ENCODE peak calls at places on chromosomes 1 and 21, in five cellular contexts. One of them, this sample, is unnamed.

GRCh38 chr1:25703671-25704637 is 87.4 kb downstream of the MAN1C1 start:
- DNase-seq in suprapubic skin: peak; percentile 55
- DNase-seq in adrenal gland: no peak
- DNase-seq in K562: no peak
- DNase-seq in IMR-90: no peak
- DNase-seq in this sample: no peak

GRCh38 chr1:236204043-236204442 is 61.7 kb downstream of the GPR137B start:
- DNase-seq in K562: no peak
- DNase-seq in suprapubic skin: no peak
- DNase-seq in adrenal gland: no peak
- DNase-seq in IMR-90: peak; percentile 65
- DNase-seq in this sample: no peak

GRCh38 chr1:53062731-53063591 is 948 bp downstream of the PODN start:
- DNase-seq in adrenal gland: no peak
- DNase-seq in K562: no peak
- DNase-seq in IMR-90: no peak
- DNase-seq in suprapubic skin: no peak
- DNase-seq in this sample: no peak

GRCh38 chr21:38467369-38467768 is 30.9 kb downstream of the ERG start:
- DNase-seq in suprapubic skin: no peak
- DNase-seq in K562: no peak
- DNase-seq in adrenal gland: no peak
- DNase-seq in IMR-90: no peak
- DNase-seq in this sample: no peak

GRCh38 chr1:209657140-209657879 is 5.1 kb upstream of the LAMB3 start:
- DNase-seq in suprapubic skin: no peak
- DNase-seq in IMR-90: no peak
- DNase-seq in K562: no peak
- DNase-seq in adrenal gland: no peak
- DNase-seq in this sample: no peak

GRCh38 chr1:51444096-51444495 is 75.0 kb downstream of the EPS15 start:
- DNase-seq in suprapubic skin: no peak
- DNase-seq in K562: no peak
- DNase-seq in adrenal gland: no peak
- DNase-seq in IMR-90: peak; percentile 55
- DNase-seq in this sample: no peak

GRCh38 chr1:207407655-207408256 is 46.4 kb upstream of the CR2 start:
- DNase-seq in K562: peak; percentile 5
- DNase-seq in suprapubic skin: no peak
- DNase-seq in adrenal gland: no peak
- DNase-seq in IMR-90: peak; percentile 13
- DNase-seq in this sample: no peak

GRCh38 chr1:243179714-243180113 is 75.4 kb downstream of the CEP170 start:
- DNase-seq in K562: no peak
- DNase-seq in IMR-90: no peak
- DNase-seq in suprapubic skin: no peak
- DNase-seq in adrenal gland: no peak
- DNase-seq in this sample: no peak

GRCh38 chr1:145935708-145936107 is 8.4 kb upstream of the RBM8A start:
- DNase-seq in IMR-90: no peak
- DNase-seq in K562: no peak
- DNase-seq in adrenal gland: no peak
- DNase-seq in suprapubic skin: no peak
- DNase-seq in this sample: no peak

GRCh38 chr1:220768127-220768601 is 18.5 kb upstream of the MTARC1 start:
- DNase-seq in adrenal gland: no peak
- DNase-seq in IMR-90: no peak
- DNase-seq in K562: no peak
- DNase-seq in suprapubic skin: no peak
- DNase-seq in this sample: no peak

GRCh38 chr1:186967659-186968394 is 139.1 kb downstream of the PLA2G4A start:
- DNase-seq in suprapubic skin: no peak
- DNase-seq in adrenal gland: no peak
- DNase-seq in IMR-90: peak; percentile 54
- DNase-seq in K562: no peak
- DNase-seq in this sample: no peak

GRCh38 chr1:46522969-46523320 is 28.5 kb downstream of the KNCN start:
- DNase-seq in adrenal gland: no peak
- DNase-seq in suprapubic skin: no peak
- DNase-seq in IMR-90: no peak
- DNase-seq in K562: peak; percentile 50
- DNase-seq in this sample: no peak

GRCh38 chr1:53656062-53656915 is 82.7 kb downstream of the GLIS1 start:
- DNase-seq in adrenal gland: no peak
- DNase-seq in suprapubic skin: peak; percentile 41
- DNase-seq in K562: no peak
- DNase-seq in IMR-90: peak; percentile 85
- DNase-seq in this sample: no peak

GRCh38 chr1:187336769-187337168 is 508.0 kb downstream of the PLA2G4A start:
- DNase-seq in IMR-90: no peak
- DNase-seq in suprapubic skin: no peak
- DNase-seq in K562: no peak
- DNase-seq in adrenal gland: no peak
- DNase-seq in this sample: no peak

GRCh38 chr1:85584923-85585322 is 4.4 kb downstream of the CCN1 start:
- DNase-seq in K562: no peak
- DNase-seq in IMR-90: peak; percentile 84
- DNase-seq in suprapubic skin: no peak
- DNase-seq in adrenal gland: no peak
- DNase-seq in this sample: no peak

GRCh38 chr1:9239622-9240401 is 5.2 kb downstream of the H6PD start:
- DNase-seq in K562: no peak
- DNase-seq in IMR-90: peak; percentile 68
- DNase-seq in adrenal gland: no peak
- DNase-seq in suprapubic skin: no peak
- DNase-seq in this sample: no peak

GRCh38 chr1:226975259-226975908 is 35.3 kb downstream of the COQ8A start:
- DNase-seq in IMR-90: no peak
- DNase-seq in suprapubic skin: peak; percentile 66
- DNase-seq in K562: no peak
- DNase-seq in adrenal gland: peak; percentile 9
- DNase-seq in this sample: no peak

GRCh38 chr1:25556791-25557476 is 13.5 kb downstream of the LDLRAP1 start:
- DNase-seq in suprapubic skin: no peak
- DNase-seq in K562: no peak
- DNase-seq in adrenal gland: no peak
- DNase-seq in IMR-90: peak; percentile 41
- DNase-seq in this sample: no peak

GRCh38 chr1:68495968-68496679 is 758 bp downstream of the DEPDC1 start:
- DNase-seq in suprapubic skin: no peak
- DNase-seq in IMR-90: no peak
- DNase-seq in K562: no peak
- DNase-seq in adrenal gland: no peak
- DNase-seq in this sample: no peak

GRCh38 chr1:8663090-8663802 is 154.2 kb downstream of the RERE start:
- DNase-seq in IMR-90: no peak
- DNase-seq in suprapubic skin: no peak
- DNase-seq in K562: no peak
- DNase-seq in adrenal gland: no peak
- DNase-seq in this sample: no peak

GRCh38 chr21:38894899-38895298 is 89.2 kb downstream of the ETS2 start:
- DNase-seq in suprapubic skin: no peak
- DNase-seq in adrenal gland: no peak
- DNase-seq in IMR-90: no peak
- DNase-seq in K562: no peak
- DNase-seq in this sample: no peak

GRCh38 chr21:19853709-19854575 is 1144.3 kb upstream of the NCAM2 start:
- DNase-seq in suprapubic skin: no peak
- DNase-seq in K562: peak; percentile 27
- DNase-seq in adrenal gland: no peak
- DNase-seq in IMR-90: no peak
- DNase-seq in this sample: no peak

GRCh38 chr1:118556936-118557335 is 371.9 kb upstream of the SPAG17 start:
- DNase-seq in K562: no peak
- DNase-seq in adrenal gland: no peak
- DNase-seq in IMR-90: no peak
- DNase-seq in suprapubic skin: no peak
- DNase-seq in this sample: no peak

GRCh38 chr1:160236806-160237205 is 25.5 kb downstream of the DCAF8 start:
- DNase-seq in suprapubic skin: no peak
- DNase-seq in IMR-90: no peak
- DNase-seq in adrenal gland: no peak
- DNase-seq in K562: no peak
- DNase-seq in this sample: no peak
- H3K36me3 ChIP-seq in suprapubic skin: peaks cover 86% of the 10 kb centered on the region
- H3K36me3 ChIP-seq in IMR-90: peaks cover 46% of the 10 kb centered on the region
- H3K36me3 ChIP-seq in adrenal gland: peaks cover 77% of the 10 kb centered on the region
- H3K36me3 ChIP-seq in K562: peaks cover 93% of the 10 kb centered on the region
- H3K36me3 ChIP-seq in this sample: peaks cover 48% of the 10 kb centered on the region

GRCh38 chr1:21782868-21783678 is at the start of gene USP48:
- DNase-seq in IMR-90: peak; percentile 97
- DNase-seq in suprapubic skin: peak; percentile 97
- DNase-seq in adrenal gland: peak; percentile 96
- DNase-seq in K562: peak; percentile 98
- DNase-seq in this sample: peak; percentile 94
- TF ChIP-seq CTCF in IMR-90: no peak
- TF ChIP-seq CTCF in suprapubic skin: no peak
- TF ChIP-seq CTCF in adrenal gland: no peak
- TF ChIP-seq CTCF in K562: no peak
- TF ChIP-seq CTCF in this sample: no peak

GRCh38 chr1:153358691-153358975 is 979 bp downstream of the S100A9 start:
- DNase-seq in K562: no peak
- DNase-seq in adrenal gland: peak; percentile 7
- DNase-seq in suprapubic skin: peak; percentile 45
- DNase-seq in IMR-90: no peak
- DNase-seq in this sample: no peak
- H3K4me1 ChIP-seq in K562: peaks cover 5% of the 10 kb centered on the region
- H3K4me1 ChIP-seq in adrenal gland: no peaks in the 10 kb centered on the region
- H3K4me1 ChIP-seq in suprapubic skin: peaks cover 27% of the 10 kb centered on the region
- H3K4me1 ChIP-seq in IMR-90: no peaks in the 10 kb centered on the region
- H3K4me1 ChIP-seq in this sample: no peaks in the 10 kb centered on the region

GRCh38 chr1:11671205-11671543 is 7.2 kb downstream of the FBXO6 start:
- DNase-seq in suprapubic skin: no peak
- DNase-seq in adrenal gland: no peak
- DNase-seq in K562: no peak
- DNase-seq in IMR-90: no peak
- DNase-seq in this sample: no peak
- H3K36me3 ChIP-seq in suprapubic skin: peaks cover 65% of the 10 kb centered on the region
- H3K36me3 ChIP-seq in adrenal gland: peaks cover 35% of the 10 kb centered on the region
- H3K36me3 ChIP-seq in K562: peaks cover 76% of the 10 kb centered on the region
- H3K36me3 ChIP-seq in IMR-90: peaks cover 38% of the 10 kb centered on the region
- H3K36me3 ChIP-seq in this sample: peaks cover 21% of the 10 kb centered on the region

This sample was measured in thoracic aorta.